ENCODE peak calls at places on chromosomes 3 and 15, in five cellular contexts. C, Q, S, J and A are unnamed samples.

GRCh38 chr3:153443961-153444360 is 281.9 kb downstream of the RAP2B start:
- DNase-seq in S (no peak), Q (no peak), C (no peak), J (peak), A (no peak)

GRCh38 chr3:187919018-187919417 is 173.8 kb upstream of the BCL6 start:
- DNase-seq in Q (no peak), S (peak), J (peak), C (peak), A (no peak)

GRCh38 chr15:39854161-39854560 is 65.9 kb downstream of the GPR176 start:
- DNase-seq in S (no peak), Q (no peak), C (no peak), J (no peak), A (no peak)

GRCh38 chr3:104168386-104168785 is 1198.3 kb upstream of the ALCAM start:
- DNase-seq in C (no peak), S (no peak), Q (no peak), J (no peak), A (no peak)

GRCh38 chr3:25471081-25471768 is 43.2 kb downstream of the RARB start:
- DNase-seq in J (no peak), S (no peak), C (no peak), Q (no peak), A (no peak)

GRCh38 chr15:62059108-62059817 is 984 bp downstream of the VPS13C start:
- DNase-seq in S (no peak), C (no peak), Q (no peak), J (peak), A (no peak)

GRCh38 chr3:62990704-62991413 is 115.6 kb upstream of the CADPS start:
- DNase-seq in S (no peak), C (no peak), J (no peak), Q (no peak), A (no peak)

GRCh38 chr3:4289044-4289443 is 14.1 kb upstream of the SETMAR start:
- DNase-seq in C (no peak), J (no peak), S (no peak), Q (no peak), A (no peak)

GRCh38 chr15:77118787-77119410 is 48.0 kb upstream of the TSPAN3 start:
- DNase-seq in J (peak), C (no peak), S (peak), Q (no peak), A (no peak)

GRCh38 chr3:158488670-158489069 is 82.3 kb upstream of the MLF1 start:
- DNase-seq in C (no peak), Q (no peak), J (no peak), S (no peak), A (no peak)

GRCh38 chr3:169278092-169278491 is 385.4 kb downstream of the MECOM start:
- DNase-seq in Q (no peak), J (no peak), C (no peak), S (no peak), A (no peak)

GRCh38 chr15:75713338-75713895 is 769 bp upstream of the CSPG4 start:
- DNase-seq in S (no peak), Q (peak), J (no peak), C (no peak), A (no peak)

GRCh38 chr3:139101396-139101795 is 56.7 kb upstream of the PRR23C start:
- DNase-seq in J (no peak), C (no peak), Q (no peak), S (no peak), A (no peak)

GRCh38 chr3:105829229-105829628 is 39.6 kb downstream of the CBLB start:
- DNase-seq in C (no peak), Q (no peak), S (no peak), J (no peak), A (no peak)

GRCh38 chr15:90291679-90292356 is 26.3 kb downstream of the NGRN start:
- DNase-seq in Q (no peak), C (no peak), S (no peak), J (peak), A (no peak)

GRCh38 chr15:74833376-74834107 is 7.1 kb downstream of the CPLX3 start:
- DNase-seq in J (no peak), C (no peak), Q (no peak), S (no peak), A (no peak)

GRCh38 chr15:72958634-72959033 is 93.6 kb upstream of the NEO1 start:
- DNase-seq in C (no peak), S (no peak), J (no peak), Q (no peak), A (no peak)

GRCh38 chr15:101724675-101725005 is 367 bp upstream of the TARS3 start:
- DNase-seq in J (no peak), S (no peak), Q (no peak), C (no peak), A (no peak)

GRCh38 chr3:122825460-122825859 is 30.6 kb downstream of the SLC49A4 start:
- DNase-seq in J (no peak), C (no peak), Q (no peak), S (no peak), A (no peak)

GRCh38 chr15:62972814-62973213 is 69.7 kb upstream of the TPM1 start:
- DNase-seq in Q (no peak), J (no peak), C (no peak), S (no peak), A (no peak)

GRCh38 chr3:189944285-189945145 is 176.2 kb downstream of the P3H2 start:
- DNase-seq in Q (no peak), S (no peak), C (no peak), J (no peak), A (no peak)